ENCODE peak calls at places on chromosomes 4 and X, in five cellular contexts. G is mesothelial cell of epicardium, L is H9, M is GM12878, V is Calu3. P is an unnamed sample.

GRCh38 chrX:153831435-153832150 is 1.2 kb upstream of the PDZD4 start:
- DNase-seq in M (no peak), V (no peak), L (no peak), G (no peak), P (no peak)

GRCh38 chr4:110625593-110626292 is 2.9 kb upstream of the PITX2 start:
- DNase-seq in G (no peak), M (no peak), V (no peak), L (no peak), P (no peak)

GRCh38 chrX:140099221-140099620 is 133.9 kb upstream of the CXorf66 start:
- DNase-seq in M (no peak), V (no peak), G (no peak), L (no peak), P (no peak)

GRCh38 chrX:110219920-110220319 is 98.0 kb downstream of the AMMECR1 start:
- DNase-seq in L (no peak), M (no peak), G (no peak), V (no peak), P (no peak)

GRCh38 chr4:150960818-150961217 is 54.3 kb downstream of the LRBA start:
- DNase-seq in G (no peak), V (peak; percentile 53), M (no peak), L (peak; percentile 69), P (peak; percentile 59)

GRCh38 chrX:118183606-118184005 is 67.0 kb upstream of the KLHL13 start:
- DNase-seq in G (no peak), M (no peak), L (no peak), V (no peak), P (no peak)

GRCh38 chr4:7435411-7436095 is 823 bp upstream of the PSAPL1 start:
- DNase-seq in G (no peak), V (no peak), M (no peak), L (no peak), P (no peak)

GRCh38 chrX:110145854-110146253 is 142.9 kb downstream of the TMEM164 start:
- DNase-seq in V (peak; percentile 29), M (no peak), G (peak; percentile 48), L (no peak), P (peak; percentile 20)

GRCh38 chrX:115563633-115564182 is 2.7 kb downstream of the PLS3 start:
- DNase-seq in M (no peak), G (no peak), L (no peak), V (peak; percentile 8), P (no peak)

GRCh38 chrX:121733514-121733913 is 686.1 kb downstream of the GLUD2 start:
- DNase-seq in G (no peak), M (no peak), V (no peak), L (no peak), P (no peak)

GRCh38 chr4:113260671-113261070 is 211.2 kb downstream of the ANK2 start:
- DNase-seq in M (no peak), V (no peak), G (no peak), L (no peak), P (no peak)

GRCh38 chr4:91330555-91331137 is 973.1 kb upstream of the GRID2 start:
- DNase-seq in L (no peak), M (no peak), G (no peak), V (no peak), P (no peak)

GRCh38 chr4:145301386-145302080 is 121.1 kb upstream of the OTUD4 start:
- DNase-seq in V (no peak), G (no peak), M (no peak), L (no peak), P (no peak)

GRCh38 chrX:7214251-7214650 is 66.3 kb upstream of the PUDP start:
- DNase-seq in L (no peak), M (no peak), V (no peak), G (no peak), P (no peak)

GRCh38 chrX:39309721-39310152 is 508.5 kb downstream of the MID1IP1 start:
- DNase-seq in G (no peak), V (no peak), M (no peak), L (no peak), P (no peak)

GRCh38 chr4:149885896-149886295 is 70.3 kb upstream of the IQCM start:
- DNase-seq in V (no peak), M (no peak), G (no peak), L (no peak), P (no peak)

GRCh38 chrX:120145295-120145925 is 13.0 kb upstream of the RHOXF2 start:
- DNase-seq in G (no peak), M (no peak), V (no peak), L (no peak), P (no peak)

GRCh38 chrX:22533898-22534297 is 261.2 kb downstream of the CBLL2 start:
- DNase-seq in G (no peak), L (no peak), V (no peak), M (no peak), P (no peak)

GRCh38 chr4:86934772-86935498 is at the start of gene AFF1:
- DNase-seq in L (peak; percentile 95), V (peak; percentile 88), M (peak; percentile 71), G (peak; percentile 78), P (peak; percentile 82)

GRCh38 chr4:4860803-4861591 is 1.5 kb downstream of the MSX1 start:
- DNase-seq in G (no peak), L (no peak), M (no peak), V (no peak), P (peak; percentile 40)

GRCh38 chr4:147094228-147094627 is 148.6 kb upstream of the TTC29 start:
- DNase-seq in V (peak; percentile 2), G (no peak), M (no peak), L (no peak), P (no peak)

GRCh38 chrX:13081385-13082285 is 37.2 kb upstream of the FAM9C start:
- DNase-seq in V (no peak), L (no peak), G (no peak), M (peak; percentile 77), P (no peak)

GRCh38 chrX:77493677-77494553 is 46.7 kb downstream of the FGF16 start:
- DNase-seq in G (peak; percentile 52), M (no peak), V (no peak), L (peak; percentile 85), P (peak; percentile 78)

GRCh38 chr4:106201373-106201772 is 114.6 kb downstream of the TBCK start:
- DNase-seq in V (no peak), M (no peak), L (no peak), G (no peak), P (no peak)

GRCh38 chr4:140875751-140876389 is 119.7 kb upstream of the TBC1D9 start:
- DNase-seq in G (no peak), M (no peak), L (no peak), V (no peak), P (no peak)

GRCh38 chr4:8689741-8690140 is 97.2 kb downstream of the CPZ start:
- DNase-seq in L (no peak), V (no peak), G (peak; percentile 29), M (no peak), P (no peak)

GRCh38 chrX:30282527-30282926 is 26.7 kb downstream of the NR0B1 start:
- DNase-seq in V (no peak), G (no peak), M (no peak), L (no peak), P (no peak)

GRCh38 chrX:37685452-37686347 is at the start of gene XK:
- DNase-seq in G (peak; percentile 56), L (peak; percentile 74), M (no peak), V (peak; percentile 75), P (peak; percentile 62)

GRCh38 chrX:136065044-136065671 is 79.9 kb downstream of the SLC9A6 start:
- DNase-seq in L (no peak), G (no peak), M (no peak), V (no peak), P (peak; percentile 47)

GRCh38 chrX:12700745-12701144 is 90.5 kb upstream of the PRPS2 start:
- DNase-seq in M (no peak), L (no peak), V (no peak), G (no peak), P (no peak)

GRCh38 chr4:18722748-18723191 is 701.2 kb upstream of the LCORL start:
- DNase-seq in M (no peak), L (no peak), G (no peak), V (no peak), P (no peak)

GRCh38 chr4:162458051-162458450 is 294.3 kb upstream of the FSTL5 start:
- DNase-seq in L (no peak), G (no peak), V (no peak), M (no peak), P (no peak)

GRCh38 chr4:162457071-162457865 is 293.5 kb upstream of the FSTL5 start:
- DNase-seq in G (no peak), V (no peak), M (no peak), L (no peak), P (no peak)

GRCh38 chr4:162456106-162456505 is 292.3 kb upstream of the FSTL5 start:
- DNase-seq in G (no peak), M (no peak), V (no peak), L (no peak), P (no peak)

GRCh38 chr4:162461952-162462351 is 298.2 kb upstream of the FSTL5 start:
- DNase-seq in L (no peak), G (no peak), M (no peak), V (no peak), P (no peak)
- TF ChIP-seq CTCF in L (peak; percentile 52), G (peak; percentile 30), M (no peak), V (no peak), P (no peak)

GRCh38 chrX:130340271-130340670 is 552 bp downstream of the SLC25A14 start:
- DNase-seq in L (no peak), M (no peak), G (no peak), V (no peak), P (no peak)
- TF ChIP-seq CTCF in L (no peak), M (no peak), G (no peak), V (no peak), P (no peak)

DNA sequence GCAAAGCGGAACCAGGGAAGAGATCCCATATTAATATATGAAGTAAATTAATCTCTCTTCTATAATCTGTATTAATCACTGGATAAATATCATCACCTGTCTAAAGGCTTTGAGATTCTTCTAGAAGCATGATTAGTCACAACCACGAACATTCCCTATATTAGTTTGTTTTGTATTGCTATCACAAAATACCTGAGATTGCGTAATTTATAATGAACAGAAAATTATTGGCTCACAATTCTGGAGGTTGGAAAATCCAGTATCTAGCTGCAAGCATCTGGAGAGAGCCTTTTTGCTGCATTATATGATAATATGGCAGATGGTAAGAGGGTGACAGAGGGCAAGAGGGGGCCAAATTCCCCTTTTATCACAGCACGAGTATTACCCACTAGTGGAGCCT is 532.6 kb upstream of the EPHA5 start:
- DNase-seq in M (no peak), V (no peak), G (no peak), L (no peak), P (no peak)
- TF ChIP-seq CTCF in M (no peak), V (no peak), G (no peak), L (no peak), P (no peak)

GRCh38 chr4:168887809-168888208 is 122.2 kb downstream of the CBR4 start:
- DNase-seq in L (no peak), G (no peak), M (no peak), V (no peak), P (no peak)
- TF ChIP-seq CTCF in L (no peak), G (no peak), M (no peak), V (no peak), P (no peak)

DNA sequence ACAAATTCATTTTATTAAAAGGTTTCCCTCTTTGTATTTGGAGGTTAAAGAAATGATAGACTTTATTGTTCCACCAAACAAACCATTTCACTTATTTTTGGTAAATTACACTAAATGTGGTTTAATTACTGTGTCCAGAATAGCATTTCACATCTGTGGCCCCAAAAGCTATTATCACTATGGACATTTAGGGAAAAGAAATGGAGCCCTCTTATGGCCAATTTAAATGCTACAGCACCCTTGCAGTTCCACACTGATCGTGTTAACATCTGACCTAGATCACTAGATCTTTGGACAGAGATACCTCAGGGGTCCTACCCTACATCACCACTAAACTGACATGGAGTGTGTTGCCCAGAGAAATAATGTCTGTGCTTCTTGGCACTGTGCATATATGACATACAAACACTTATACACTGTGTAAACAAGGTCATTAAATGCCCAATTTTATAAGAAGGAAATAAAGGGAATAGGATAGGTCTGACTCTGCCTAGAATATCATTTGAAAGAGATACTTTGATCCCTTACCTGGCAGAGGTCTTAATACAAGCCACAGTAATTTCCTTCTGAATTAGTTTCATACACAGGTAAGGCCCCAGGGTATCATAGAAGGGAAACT is 163.9 kb downstream of the KDR start:
- DNase-seq in G (no peak), M (no peak), V (peak; percentile 12), L (no peak), P (no peak)
- TF ChIP-seq CTCF in G (peak; percentile 47), M (no peak), V (peak; percentile 44), L (peak; percentile 74), P (peak; percentile 62)

P was measured in glutamatergic neuron.